ENCODE peak calls at places on chromosomes 2 and 18, in eight cellular contexts. M, N, X, P, F, H, R and O are unnamed samples.

GRCh38 chr2:181586569-181587076 is 70.3 kb downstream of the CERKL start:
- DNase-seq in P (no peak), X (peak; percentile 26), H (no peak), F (no peak), M (no peak), N (no peak), R (no peak), O (no peak)

GRCh38 chr2:184938221-184938985 is 340.1 kb downstream of the ZNF804A start:
- DNase-seq in M (no peak), H (no peak), X (no peak), R (no peak), P (no peak), F (no peak), N (no peak), O (no peak)

GRCh38 chr2:98912221-98912851 is 23.7 kb downstream of the CRACDL start:
- DNase-seq in P (peak; percentile 79), X (no peak), N (peak; percentile 66), H (no peak), M (no peak), R (no peak), F (no peak), O (no peak)

GRCh38 chr2:85534099-85534498 is 4.9 kb upstream of the MAT2A start:
- DNase-seq in P (no peak), X (no peak), N (no peak), H (no peak), M (no peak), R (no peak), F (no peak), O (no peak)

GRCh38 chr18:12934454-12935071 is 13.2 kb upstream of the SEH1L start:
- DNase-seq in M (peak; percentile 87), P (no peak), R (peak; percentile 69), F (peak; percentile 83), H (peak; percentile 72), X (peak; percentile 73), N (peak; percentile 42), O (peak; percentile 51)

GRCh38 chr18:74520096-74520833 is 14.0 kb upstream of the CNDP1 start:
- DNase-seq in P (no peak), M (no peak), F (no peak), X (no peak), H (no peak), N (no peak), R (no peak), O (no peak)

GRCh38 chr18:57631697-57632096 is 10.1 kb upstream of the NARS1 start:
- DNase-seq in P (no peak), H (no peak), M (no peak), R (no peak), F (no peak), N (no peak), X (no peak), O (no peak)

GRCh38 chr2:28778392-28778791 is 26.8 kb downstream of the PPP1CB start:
- DNase-seq in M (no peak), F (no peak), P (no peak), R (no peak), X (no peak), H (no peak), N (no peak), O (no peak)

GRCh38 chr2:171237754-171238505 is 77.2 kb upstream of the TLK1 start:
- DNase-seq in X (no peak), N (no peak), M (no peak), P (no peak), H (no peak), R (no peak), F (no peak), O (no peak)

GRCh38 chr2:120736202-120736954 is 710 bp downstream of the GLI2 start:
- DNase-seq in N (no peak), H (no peak), P (no peak), R (no peak), X (no peak), M (no peak), F (no peak), O (no peak)

GRCh38 chr18:12543697-12544096 is 114.2 kb downstream of the SPIRE1 start:
- DNase-seq in P (no peak), H (no peak), N (no peak), R (no peak), X (no peak), M (no peak), F (no peak), O (no peak)

GRCh38 chr2:95024960-95025405 is 525 bp upstream of the MAL start:
- DNase-seq in F (no peak), H (peak; percentile 42), X (no peak), N (no peak), R (no peak), M (no peak), P (no peak), O (no peak)

GRCh38 chr2:7057865-7058400 is 140.7 kb downstream of the RNF144A start:
- DNase-seq in X (no peak), M (no peak), F (no peak), H (no peak), P (peak; percentile 14), R (no peak), N (no peak), O (no peak)

GRCh38 chr2:53969285-53970094 is 1.3 kb downstream of the PSME4 start:
- DNase-seq in N (no peak), M (no peak), F (no peak), X (peak; percentile 34), P (no peak), H (no peak), R (peak; percentile 70), O (no peak)

GRCh38 chr2:161434127-161434526 is 18.0 kb downstream of the TBR1 start:
- DNase-seq in P (no peak), N (no peak), X (no peak), H (no peak), F (no peak), M (no peak), R (no peak), O (no peak)

GRCh38 chr18:48627216-48627615 is 88.4 kb downstream of the CTIF start:
- DNase-seq in M (no peak), P (no peak), R (no peak), H (no peak), X (no peak), F (no peak), N (no peak), O (no peak)

GRCh38 chr2:108145551-108145950 is 94.2 kb upstream of the SULT1C3 start:
- DNase-seq in P (no peak), F (no peak), X (no peak), N (no peak), H (no peak), R (no peak), M (no peak), O (no peak)

GRCh38 chr2:191009541-191010374 is 4.2 kb downstream of the STAT1 start:
- DNase-seq in H (no peak), N (no peak), X (no peak), P (no peak), M (no peak), R (no peak), F (no peak), O (no peak)

GRCh38 chr2:152243723-152244122 is 68.2 kb upstream of the STAM2 start:
- DNase-seq in F (no peak), H (no peak), M (no peak), R (no peak), P (no peak), N (no peak), X (no peak), O (no peak)

GRCh38 chr2:198901894-198902293 is 555.8 kb downstream of the SATB2 start:
- DNase-seq in R (no peak), M (no peak), F (no peak), H (no peak), X (no peak), N (no peak), P (no peak), O (no peak)

GRCh38 chr2:10688921-10689807 is 611 bp downstream of the NOL10 start:
- DNase-seq in P (no peak), F (peak; percentile 12), M (peak; percentile 73), N (no peak), X (peak; percentile 26), H (no peak), R (no peak), O (peak; percentile 30)

GRCh38 chr2:32011566-32011960 is 755 bp upstream of the MEMO1 start:
- DNase-seq in M (no peak), X (no peak), P (no peak), R (no peak), H (no peak), F (no peak), N (no peak), O (no peak)